ENCODE peak calls at places on chromosomes 4 and X, in six cellular contexts. Y is endothelial cell, L is right lobe of liver, K is HFFc6, X is GM12865, S is Calu3. R is an unnamed sample.

GRCh38 chr4:7103599-7104365 is 35.9 kb upstream of the GRPEL1 start:
- DNase-seq in Y (no peak), L (peak), K (no peak), X (no peak), S (peak), R (no peak)

GRCh38 chrX:14936561-14936960 is 63.3 kb downstream of the MOSPD2 start:
- DNase-seq in Y (no peak), L (no peak), K (peak), X (no peak), S (peak), R (no peak)

GRCh38 chrX:43882294-43882681 is at the start of gene MAOB:
- DNase-seq in Y (peak), L (peak), K (no peak), X (no peak), S (peak), R (no peak)

GRCh38 chr4:48237996-48238645 is 31.5 kb downstream of the TEC start:
- DNase-seq in Y (no peak), L (no peak), K (no peak), X (no peak), S (peak), R (peak)

GRCh38 chr4:142534994-142535393 is 311.1 kb downstream of the INPP4B start:
- DNase-seq in Y (no peak), L (no peak), K (peak), X (no peak), S (no peak), R (no peak)

GRCh38 chr4:5465956-5466355 is 242.4 kb downstream of the EVC2 start:
- DNase-seq in Y (no peak), L (no peak), K (no peak), X (no peak), S (no peak), R (no peak)

GRCh38 chrX:138487866-138488265 is 223.7 kb downstream of the FGF13 start:
- DNase-seq in Y (no peak), L (no peak), K (no peak), X (no peak), S (no peak), R (no peak)

GRCh38 chrX:37553476-37553875 is 18.0 kb upstream of the LANCL3 start:
- DNase-seq in Y (no peak), L (no peak), K (no peak), X (no peak), S (no peak), R (no peak)

GRCh38 chr4:78845469-78845868 is 69.3 kb downstream of the BMP2K start:
- DNase-seq in Y (no peak), L (no peak), K (no peak), X (peak), S (no peak), R (no peak)

GRCh38 chr4:54276633-54277426 is 47.7 kb downstream of the PDGFRA start:
- DNase-seq in Y (no peak), L (no peak), K (no peak), X (peak), S (no peak), R (no peak)

GRCh38 chr4:89482248-89482647 is 174.6 kb upstream of the GPRIN3 start:
- DNase-seq in Y (no peak), L (no peak), K (peak), X (peak), S (peak), R (no peak)

GRCh38 chr4:188551156-188551555 is 411.9 kb downstream of the TRIML1 start:
- DNase-seq in Y (no peak), L (no peak), K (no peak), X (no peak), S (no peak), R (no peak)

GRCh38 chrX:140821280-140821679 is 111.7 kb downstream of the LINC00632 start:
- DNase-seq in Y (no peak), L (no peak), K (no peak), X (no peak), S (no peak), R (no peak)

GRCh38 chr4:35151816-35152572 is 1092.3 kb downstream of the ARAP2 start:
- DNase-seq in Y (peak), L (no peak), K (no peak), X (peak), S (no peak), R (no peak)

GRCh38 chrX:41472231-41472815 is 25.2 kb downstream of the NYX start:
- DNase-seq in Y (no peak), L (no peak), K (no peak), X (no peak), S (peak), R (no peak)

GRCh38 chr4:107888237-107888636 is 43.1 kb upstream of the CYP2U1 start:
- DNase-seq in Y (no peak), L (no peak), K (no peak), X (no peak), S (no peak), R (no peak)
- TF ChIP-seq CTCF in Y (no peak), L (no peak), K (no peak), X (no peak), S (no peak), R (no peak)

GRCh38 chr4:13430834-13431568 is 53.1 kb downstream of the RAB28 start:
- DNase-seq in Y (no peak), L (no peak), K (no peak), X (no peak), S (no peak), R (no peak)
- TF ChIP-seq CTCF in Y (peak), L (peak), K (peak), X (peak), S (peak), R (peak)

GRCh38 chr4:139299536-139299935 is 1.8 kb upstream of the NAA15 start:
- DNase-seq in Y (no peak), L (no peak), K (peak), X (no peak), S (no peak), R (peak)

GRCh38 chr4:139300431-139301142 is 718 bp upstream of the NAA15 start:
- DNase-seq in Y (no peak), L (no peak), K (peak), X (peak), S (peak), R (no peak)

GRCh38 chr4:139304920-139305319 is 2.6 kb upstream of the NDUFC1 start:
- DNase-seq in Y (no peak), L (no peak), K (no peak), X (no peak), S (no peak), R (no peak)

GRCh38 chr4:139301143-139301820 is at the start of gene NAA15:
- DNase-seq in Y (peak), L (peak), K (peak), X (peak), S (peak), R (peak)

DNA sequence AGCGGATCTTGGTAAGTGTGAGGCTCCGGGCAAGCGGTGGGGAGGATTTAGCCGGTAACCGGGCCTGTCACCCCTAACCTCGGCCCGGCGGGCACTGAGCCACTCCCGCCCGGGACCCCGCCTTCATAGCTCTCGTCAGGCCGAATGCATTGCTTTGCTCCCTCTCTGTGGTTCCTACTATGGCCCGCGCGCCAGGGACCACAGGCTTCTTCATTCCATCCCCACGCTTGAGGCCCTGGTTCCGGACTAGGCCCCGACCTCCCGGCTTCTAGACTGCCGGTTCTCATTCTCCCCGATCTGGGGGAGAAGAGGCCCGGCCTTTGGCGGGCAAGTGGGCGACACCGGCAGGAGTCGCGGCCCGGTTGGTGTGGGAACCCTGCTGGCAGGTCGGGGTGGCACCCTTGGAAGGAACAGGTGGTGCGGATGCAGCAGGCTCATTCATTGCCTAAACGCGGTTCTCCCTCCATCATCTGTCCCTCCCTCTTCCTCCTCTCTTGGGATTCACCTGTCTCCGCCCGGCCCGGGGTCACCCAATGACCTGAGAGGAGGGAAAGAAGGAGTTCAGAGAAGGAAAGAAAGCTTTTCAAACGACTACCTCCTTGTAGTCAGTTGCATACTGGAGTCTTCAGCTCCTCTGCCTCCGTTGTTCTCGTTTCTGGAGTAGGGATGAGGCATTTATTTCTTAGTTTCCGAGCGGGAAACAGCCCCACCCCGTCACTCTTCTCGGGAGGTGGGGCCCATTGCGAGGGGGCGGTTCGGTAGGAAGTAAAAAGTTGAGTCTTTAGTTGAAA is at the start of gene NDUFC1:
- DNase-seq in Y (peak), L (peak), K (peak), X (peak), S (peak), R (peak)
- TF ChIP-seq CTCF in Y (no peak), L (no peak), K (peak), X (peak), S (no peak), R (peak)

GRCh38 chr4:63296773-63297172 is 1112.5 kb downstream of the TECRL start:
- DNase-seq in Y (no peak), L (no peak), K (no peak), X (no peak), S (no peak), R (peak)
- TF ChIP-seq CTCF in Y (no peak), L (no peak), K (no peak), X (no peak), S (no peak), R (peak)

DNA sequence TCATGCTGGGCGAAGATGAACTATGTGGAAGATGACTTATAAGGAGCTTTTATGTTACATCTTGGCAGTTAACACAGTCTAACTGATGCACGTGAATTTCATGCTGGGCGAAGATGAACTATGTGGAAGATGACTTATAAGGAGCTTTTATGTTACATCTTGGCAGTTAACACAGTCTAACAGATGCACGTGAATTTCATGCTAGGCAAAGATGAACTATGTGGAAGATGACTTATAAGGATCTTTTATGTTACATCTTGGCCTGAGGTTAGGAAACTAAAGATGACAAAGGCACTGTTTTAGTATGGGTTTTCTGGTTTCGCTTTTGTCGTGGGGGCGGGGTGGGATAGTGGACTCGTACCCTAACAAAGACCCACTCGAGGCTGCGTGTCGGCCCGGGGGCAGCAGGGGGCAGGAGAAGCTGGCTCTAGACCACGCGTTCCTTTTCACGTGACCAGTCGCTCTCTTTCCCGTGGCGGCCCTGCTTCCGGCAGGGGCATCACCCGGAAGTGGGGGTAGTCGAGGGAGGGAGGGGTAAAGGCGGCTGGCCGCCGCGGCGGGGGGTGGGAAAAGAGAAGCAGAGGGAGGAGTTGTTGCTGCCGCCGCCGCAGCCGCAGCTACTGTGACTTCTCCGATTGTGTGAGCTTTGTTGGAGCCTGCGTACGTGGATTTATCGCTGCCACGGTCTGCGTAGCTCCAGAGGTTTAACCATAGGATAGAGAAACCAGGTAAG is at the start of gene ATP7A:
- DNase-seq in Y (peak), L (peak), K (peak), X (peak), S (peak), R (peak)
- TF ChIP-seq CTCF in Y (peak), L (peak), K (peak), X (peak), S (peak), R (peak)